ENCODE peak calls at places on chromosomes 16 and 17, in four cellular contexts. W is naive thymus-derived CD8-positive, alpha-beta T cell; N is heart left ventricle; J is AG04450. Z is an unnamed sample.

GRCh38 chr17:28916302-28916934 is 13.5 kb upstream of the DHRS13 start:
- DNase-seq in W (peak; percentile 37), N (peak; percentile 44), J (no peak), Z (peak; percentile 46)

GRCh38 chr16:31452631-31453106 is 6.6 kb upstream of the ARMC5 start:
- DNase-seq in W (no peak), N (no peak), J (peak; percentile 74), Z (no peak)

GRCh38 chr17:71413935-71414334 is 706.9 kb upstream of the SOX9 start:
- DNase-seq in W (no peak), N (no peak), J (no peak), Z (no peak)

GRCh38 chr17:7862692-7863437 is 5.1 kb downstream of the CYB5D1 start:
- DNase-seq in W (peak; percentile 62), N (no peak), J (no peak), Z (peak; percentile 32)

GRCh38 chr16:84500531-84500930 is 3.9 kb downstream of the MEAK7 start:
- DNase-seq in W (no peak), N (no peak), J (no peak), Z (no peak)

GRCh38 chr16:85347213-85347591 is 234.9 kb upstream of the CIBAR2 start:
- DNase-seq in W (no peak), N (no peak), J (no peak), Z (peak; percentile 41)

GRCh38 chr17:73311781-73312641 is at the start of gene CDC42EP4:
- DNase-seq in W (peak; percentile 76), N (peak; percentile 97), J (no peak), Z (peak; percentile 97)

GRCh38 chr17:66468241-66469087 is 166.1 kb downstream of the PRKCA start:
- DNase-seq in W (no peak), N (no peak), J (no peak), Z (no peak)

GRCh38 chr16:8271344-8271743 is 319.0 kb downstream of the TMEM114 start:
- DNase-seq in W (no peak), N (no peak), J (no peak), Z (no peak)

GRCh38 chr17:8419305-8419704 is 16.4 kb upstream of the NDEL1 start:
- DNase-seq in W (no peak), N (no peak), J (no peak), Z (no peak)

GRCh38 chr16:4200000-4200780 is 41.7 kb downstream of the SRL start:
- DNase-seq in W (no peak), N (peak; percentile 60), J (peak; percentile 36), Z (peak; percentile 90)

GRCh38 chr17:37043201-37043600 is 94.4 kb downstream of the AATF start:
- DNase-seq in W (no peak), N (no peak), J (no peak), Z (no peak)

GRCh38 chr16:79814124-79814523 is 213.6 kb upstream of the MAF start:
- DNase-seq in W (no peak), N (no peak), J (no peak), Z (no peak)

GRCh38 chr16:66521951-66522771 is 27.8 kb downstream of the TK2 start:
- DNase-seq in W (peak; percentile 32), N (no peak), J (no peak), Z (peak; percentile 89)

GRCh38 chr17:40111221-40112128 is 10.3 kb upstream of the MSL1 start:
- DNase-seq in W (peak; percentile 66), N (peak; percentile 96), J (peak; percentile 87), Z (peak; percentile 100)

GRCh38 chr17:58327363-58328194 is 1.0 kb downstream of the TSPOAP1 start:
- DNase-seq in W (no peak), N (peak; percentile 15), J (no peak), Z (no peak)

GRCh38 chr16:67311607-67312449 is 14.7 kb downstream of the KCTD19 start:
- DNase-seq in W (no peak), N (peak; percentile 37), J (peak; percentile 100), Z (no peak)

GRCh38 chr17:5097101-5097834 is 14.4 kb downstream of the ZNF232 start:
- DNase-seq in W (peak; percentile 67), N (peak; percentile 84), J (no peak), Z (no peak)